ENCODE peak calls at places on chromosomes 6 and 20, in five cellular contexts. One of them, this sample, is unnamed.
A peak's percentile ranks its signal among the peaks of the same experiment; 100 is the strongest.

GRCh38 chr6:32181890-32182529 is 2.0 kb downstream of the AGER start:
- DNase-seq in GM12878: no peak
- DNase-seq in HepG2: no peak
- DNase-seq in SK-N-SH: no peak
- DNase-seq in K562: peak; percentile 57
- DNase-seq in this sample: no peak

GRCh38 chr6:79028641-79029314 is 49.3 kb downstream of the PHIP start:
- DNase-seq in GM12878: no peak
- DNase-seq in HepG2: no peak
- DNase-seq in SK-N-SH: no peak
- DNase-seq in K562: no peak
- DNase-seq in this sample: no peak

GRCh38 chr6:137297887-137298286 is 78.7 kb upstream of the IFNGR1 start:
- DNase-seq in GM12878: no peak
- DNase-seq in HepG2: no peak
- DNase-seq in SK-N-SH: no peak
- DNase-seq in K562: no peak
- DNase-seq in this sample: peak; percentile 80

GRCh38 chr20:50724851-50725721 is 6.3 kb upstream of the PARD6B start:
- DNase-seq in GM12878: no peak
- DNase-seq in HepG2: peak; percentile 54
- DNase-seq in SK-N-SH: peak; percentile 47
- DNase-seq in K562: peak; percentile 80
- DNase-seq in this sample: peak; percentile 96

GRCh38 chr6:104326173-104327001 is 533.3 kb downstream of the HACE1 start:
- DNase-seq in GM12878: no peak
- DNase-seq in HepG2: no peak
- DNase-seq in SK-N-SH: no peak
- DNase-seq in K562: no peak
- DNase-seq in this sample: no peak

GRCh38 chr6:138795809-138796469 is at the start of gene ECT2L:
- DNase-seq in GM12878: no peak
- DNase-seq in HepG2: no peak
- DNase-seq in SK-N-SH: peak; percentile 8
- DNase-seq in K562: no peak
- DNase-seq in this sample: no peak

GRCh38 chr20:53914091-53914860 is 156.1 kb downstream of the BCAS1 start:
- DNase-seq in GM12878: no peak
- DNase-seq in HepG2: no peak
- DNase-seq in SK-N-SH: no peak
- DNase-seq in K562: no peak
- DNase-seq in this sample: peak; percentile 64

GRCh38 chr20:54107181-54107580 is 36.8 kb upstream of the BCAS1 start:
- DNase-seq in GM12878: no peak
- DNase-seq in HepG2: no peak
- DNase-seq in SK-N-SH: no peak
- DNase-seq in K562: no peak
- DNase-seq in this sample: no peak

GRCh38 chr6:112443666-112444065 is 96.5 kb downstream of the RFPL4B start:
- DNase-seq in GM12878: no peak
- DNase-seq in HepG2: no peak
- DNase-seq in SK-N-SH: peak; percentile 1
- DNase-seq in K562: no peak
- DNase-seq in this sample: peak; percentile 74

GRCh38 chr6:120826253-120826652 is 508.0 kb downstream of the TBC1D32 start:
- DNase-seq in GM12878: no peak
- DNase-seq in HepG2: peak; percentile 52
- DNase-seq in SK-N-SH: peak; percentile 27
- DNase-seq in K562: no peak
- DNase-seq in this sample: no peak

GRCh38 chr6:32679501-32679900 is 13.0 kb upstream of the HLA-DQB1 start:
- DNase-seq in GM12878: no peak
- DNase-seq in HepG2: no peak
- DNase-seq in SK-N-SH: no peak
- DNase-seq in K562: no peak
- DNase-seq in this sample: no peak

GRCh38 chr20:38590682-38591483 is 9.9 kb downstream of the ADIG start:
- DNase-seq in GM12878: no peak
- DNase-seq in HepG2: no peak
- DNase-seq in SK-N-SH: no peak
- DNase-seq in K562: no peak
- DNase-seq in this sample: no peak

GRCh38 chr20:4637081-4637797 is 84.5 kb upstream of the PRND start:
- DNase-seq in GM12878: no peak
- DNase-seq in HepG2: no peak
- DNase-seq in SK-N-SH: no peak
- DNase-seq in K562: no peak
- DNase-seq in this sample: peak; percentile 6

GRCh38 chr20:15913661-15914060 is 659.6 kb downstream of the KIF16B start:
- DNase-seq in GM12878: no peak
- DNase-seq in HepG2: no peak
- DNase-seq in SK-N-SH: no peak
- DNase-seq in K562: no peak
- DNase-seq in this sample: no peak

GRCh38 chr6:165637591-165637990 is 25.4 kb downstream of the PDE10A start:
- DNase-seq in GM12878: no peak
- DNase-seq in HepG2: no peak
- DNase-seq in SK-N-SH: no peak
- DNase-seq in K562: no peak
- DNase-seq in this sample: peak; percentile 45

GRCh38 chr6:168124161-168124560 is 45.1 kb upstream of the FRMD1 start:
- DNase-seq in GM12878: no peak
- DNase-seq in HepG2: no peak
- DNase-seq in SK-N-SH: no peak
- DNase-seq in K562: no peak
- DNase-seq in this sample: no peak

GRCh38 chr6:53869964-53870363 is 75.2 kb downstream of the LRRC1 start:
- DNase-seq in GM12878: no peak
- DNase-seq in HepG2: no peak
- DNase-seq in SK-N-SH: no peak
- DNase-seq in K562: no peak
- DNase-seq in this sample: no peak

GRCh38 chr6:51182884-51183283 is 364.2 kb downstream of the TFAP2B start:
- DNase-seq in GM12878: no peak
- DNase-seq in HepG2: no peak
- DNase-seq in SK-N-SH: no peak
- DNase-seq in K562: no peak
- DNase-seq in this sample: no peak

GRCh38 chr20:51700809-51701285 is 67.3 kb downstream of the ATP9A start:
- DNase-seq in GM12878: no peak
- DNase-seq in HepG2: peak; percentile 75
- DNase-seq in SK-N-SH: peak; percentile 59
- DNase-seq in K562: peak; percentile 40
- DNase-seq in this sample: peak; percentile 45

GRCh38 chr6:15442467-15442866 is 196.6 kb downstream of the JARID2 start:
- DNase-seq in GM12878: no peak
- DNase-seq in HepG2: no peak
- DNase-seq in SK-N-SH: no peak
- DNase-seq in K562: no peak
- DNase-seq in this sample: no peak

GRCh38 chr6:9516207-9516606 is 898.7 kb downstream of the TFAP2A start:
- DNase-seq in GM12878: no peak
- DNase-seq in HepG2: no peak
- DNase-seq in SK-N-SH: no peak
- DNase-seq in K562: no peak
- DNase-seq in this sample: peak; percentile 83

GRCh38 chr6:10033223-10033829 is 381.5 kb downstream of the TFAP2A start:
- DNase-seq in GM12878: no peak
- DNase-seq in HepG2: peak; percentile 53
- DNase-seq in SK-N-SH: no peak
- DNase-seq in K562: no peak
- DNase-seq in this sample: no peak

GRCh38 chr6:19028201-19028600 is 641.1 kb downstream of the RNF144B start:
- DNase-seq in GM12878: no peak
- DNase-seq in HepG2: no peak
- DNase-seq in SK-N-SH: no peak
- DNase-seq in K562: no peak
- DNase-seq in this sample: no peak

GRCh38 chr6:53179961-53180651 is 31.5 kb upstream of the GCM1 start:
- DNase-seq in GM12878: no peak
- DNase-seq in HepG2: no peak
- DNase-seq in SK-N-SH: no peak
- DNase-seq in K562: no peak
- DNase-seq in this sample: peak; percentile 33

GRCh38 chr20:40704828-40705227 is 15.8 kb upstream of the MAFB start:
- DNase-seq in GM12878: no peak
- DNase-seq in HepG2: no peak
- DNase-seq in SK-N-SH: no peak
- DNase-seq in K562: no peak
- DNase-seq in this sample: no peak

GRCh38 chr6:131101911-131102680 is 33.2 kb upstream of the AKAP7 start:
- DNase-seq in GM12878: no peak
- DNase-seq in HepG2: no peak
- DNase-seq in SK-N-SH: no peak
- DNase-seq in K562: no peak
- DNase-seq in this sample: peak; percentile 68

GRCh38 chr20:7327815-7328214 is 560.3 kb downstream of the BMP2 start:
- DNase-seq in GM12878: no peak
- DNase-seq in HepG2: no peak
- DNase-seq in SK-N-SH: no peak
- DNase-seq in K562: no peak
- DNase-seq in this sample: no peak

GRCh38 chr6:33235221-33235634 is 26.9 kb downstream of the RING1 start:
- DNase-seq in GM12878: no peak
- DNase-seq in HepG2: no peak
- DNase-seq in SK-N-SH: no peak
- DNase-seq in K562: no peak
- DNase-seq in this sample: no peak

GRCh38 chr20:48761023-48761785 is 66.6 kb downstream of the PREX1 start:
- DNase-seq in GM12878: no peak
- DNase-seq in HepG2: no peak
- DNase-seq in SK-N-SH: no peak
- DNase-seq in K562: no peak
- DNase-seq in this sample: no peak

GRCh38 chr6:151961809-151962208 is 154.3 kb downstream of the ESR1 start:
- DNase-seq in GM12878: no peak
- DNase-seq in HepG2: no peak
- DNase-seq in SK-N-SH: no peak
- DNase-seq in K562: no peak
- DNase-seq in this sample: no peak

GRCh38 chr6:90977513-90977912 is 390.6 kb upstream of the MAP3K7 start:
- DNase-seq in GM12878: no peak
- DNase-seq in HepG2: no peak
- DNase-seq in SK-N-SH: no peak
- DNase-seq in K562: no peak
- DNase-seq in this sample: no peak

GRCh38 chr6:90982051-90982450 is 395.2 kb upstream of the MAP3K7 start:
- DNase-seq in GM12878: no peak
- DNase-seq in HepG2: no peak
- DNase-seq in SK-N-SH: peak; percentile 7
- DNase-seq in K562: no peak
- DNase-seq in this sample: no peak

GRCh38 chr6:90982581-90982980 is 395.7 kb upstream of the MAP3K7 start:
- DNase-seq in GM12878: no peak
- DNase-seq in HepG2: no peak
- DNase-seq in SK-N-SH: no peak
- DNase-seq in K562: no peak
- DNase-seq in this sample: no peak

GRCh38 chr6:90975741-90976140 is 388.9 kb upstream of the MAP3K7 start:
- DNase-seq in GM12878: no peak
- DNase-seq in HepG2: no peak
- DNase-seq in SK-N-SH: no peak
- DNase-seq in K562: no peak
- DNase-seq in this sample: no peak

DNA sequence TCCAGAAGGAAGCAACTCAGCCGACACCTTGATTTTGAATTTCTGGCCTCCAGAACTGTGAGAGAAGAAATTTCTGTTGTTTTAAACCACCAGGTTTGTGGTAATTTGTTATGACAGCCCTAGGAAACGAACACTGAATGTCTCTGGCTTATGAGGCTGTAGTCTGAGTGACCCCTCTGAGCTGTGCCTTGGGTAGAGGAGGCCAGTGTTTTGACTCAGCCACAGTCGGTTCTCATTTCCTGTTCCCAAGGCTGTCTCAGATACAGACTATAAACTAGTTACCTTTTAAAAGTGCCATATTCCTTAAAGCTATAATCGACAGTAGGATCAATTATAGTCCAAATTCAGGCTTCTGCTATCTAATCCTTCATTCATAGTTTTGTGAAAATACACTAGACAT is 391.2 kb upstream of the MAP3K7 start:
- DNase-seq in GM12878: no peak
- DNase-seq in HepG2: no peak
- DNase-seq in SK-N-SH: no peak
- DNase-seq in K562: no peak
- DNase-seq in this sample: no peak
- TF ChIP-seq MXI1 in GM12878: no peak
- TF ChIP-seq MXI1 in HepG2: no peak
- TF ChIP-seq MXI1 in SK-N-SH: no peak
- TF ChIP-seq MXI1 in K562: no peak
- TF ChIP-seq MXI1 in this sample: no peak

DNA sequence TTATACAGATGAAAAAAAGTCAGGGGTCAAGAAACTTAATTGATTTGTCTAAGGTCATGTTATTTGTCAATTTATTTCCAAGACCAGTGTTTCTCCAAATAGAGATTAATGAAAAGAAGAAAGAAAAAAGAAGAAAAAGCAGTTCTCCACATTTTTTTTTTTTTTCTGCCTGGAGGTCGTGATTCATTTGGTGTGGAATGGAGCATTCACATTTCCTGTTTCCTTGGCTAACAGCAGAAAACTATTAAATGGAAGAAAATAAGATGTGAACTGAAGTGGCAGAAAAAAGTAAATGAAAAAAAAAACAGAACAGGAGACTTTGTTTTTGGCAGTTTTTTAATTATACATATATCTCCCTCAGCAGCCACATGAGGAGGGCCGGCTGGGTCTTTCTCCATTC is 470.8 kb upstream of the ZNF337 start:
- DNase-seq in GM12878: no peak
- DNase-seq in HepG2: no peak
- DNase-seq in SK-N-SH: no peak
- DNase-seq in K562: no peak
- DNase-seq in this sample: peak; percentile 31
- TF ChIP-seq MXI1 in GM12878: no peak
- TF ChIP-seq MXI1 in HepG2: no peak
- TF ChIP-seq MXI1 in SK-N-SH: no peak
- TF ChIP-seq MXI1 in K562: no peak
- TF ChIP-seq MXI1 in this sample: no peak

DNA sequence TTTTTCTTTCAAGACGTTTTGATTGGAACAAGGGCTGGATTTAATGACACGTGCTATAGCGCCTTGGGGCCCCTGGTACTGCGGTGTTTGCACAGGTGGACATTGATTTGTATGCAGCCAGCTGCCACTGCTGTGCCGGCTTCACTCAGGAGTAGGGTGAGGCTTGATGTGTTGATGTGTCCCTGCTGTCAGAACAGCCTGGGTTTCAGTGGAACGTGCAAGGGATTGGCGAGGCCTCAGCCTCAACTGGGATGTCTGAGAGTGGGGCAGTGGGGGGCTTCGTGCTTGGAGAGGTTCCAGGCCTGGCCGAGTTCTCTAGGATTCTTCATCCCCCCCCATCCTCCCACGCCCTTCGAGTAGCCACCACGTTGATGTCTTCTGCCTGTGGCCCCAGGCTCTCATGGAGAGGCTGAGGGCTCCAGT is 23.0 kb downstream of the PYGB start:
- DNase-seq in GM12878: no peak
- DNase-seq in HepG2: no peak
- DNase-seq in SK-N-SH: no peak
- DNase-seq in K562: no peak
- DNase-seq in this sample: no peak
- TF ChIP-seq MXI1 in GM12878: no peak
- TF ChIP-seq MXI1 in HepG2: no peak
- TF ChIP-seq MXI1 in SK-N-SH: no peak
- TF ChIP-seq MXI1 in K562: no peak
- TF ChIP-seq MXI1 in this sample: no peak

GRCh38 chr6:22785036-22785435 is 215.7 kb downstream of the HDGFL1 start:
- DNase-seq in GM12878: no peak
- DNase-seq in HepG2: no peak
- DNase-seq in SK-N-SH: peak; percentile 6
- DNase-seq in K562: no peak
- DNase-seq in this sample: peak; percentile 38
- TF ChIP-seq MXI1 in GM12878: no peak
- TF ChIP-seq MXI1 in HepG2: no peak
- TF ChIP-seq MXI1 in SK-N-SH: no peak
- TF ChIP-seq MXI1 in K562: no peak
- TF ChIP-seq MXI1 in this sample: no peak